ENCODE peak calls at places on chromosomes 6 and 20, in seven cellular contexts. C is small intestine; T is pancreas; Q is heart right ventricle; H is DND-41; S is skeletal muscle cell; L is CD8-positive, alpha-beta T cell. G is an unnamed sample.

GRCh38 chr6:16450285-16450684 is 211.9 kb downstream of the GMPR start:
- DNase-seq in Q (no peak), T (no peak), L (no peak), C (no peak), H (no peak), S (peak), G (no peak)

GRCh38 chr6:157433678-157434081 is 52.7 kb downstream of the ZDHHC14 start:
- DNase-seq in H (no peak), C (peak), L (no peak), S (no peak), T (no peak), Q (no peak), G (no peak)

GRCh38 chr20:18628330-18628941 is 40.6 kb downstream of the DTD1 start:
- DNase-seq in S (no peak), T (no peak), Q (no peak), L (no peak), H (peak), C (peak), G (no peak)

GRCh38 chr20:58471161-58471834 is 43.9 kb downstream of the APCDD1L start:
- DNase-seq in H (no peak), Q (peak), S (peak), T (no peak), L (no peak), C (no peak), G (no peak)

GRCh38 chr20:58137236-58137635 is 91.2 kb downstream of the ANKRD60 start:
- DNase-seq in L (no peak), H (no peak), T (no peak), S (no peak), C (no peak), Q (no peak), G (no peak)

GRCh38 chr6:57262491-57262890 is 40.4 kb upstream of the RAB23 start:
- DNase-seq in H (no peak), Q (peak), C (no peak), S (no peak), T (no peak), L (no peak), G (no peak)

GRCh38 chr20:53660078-53660909 is 66.7 kb upstream of the ZNF217 start:
- DNase-seq in Q (peak), L (no peak), T (no peak), C (peak), H (no peak), S (no peak), G (no peak)

GRCh38 chr6:154412106-154412820 is 55.7 kb upstream of the IPCEF1 start:
- DNase-seq in H (no peak), L (no peak), T (no peak), C (no peak), S (no peak), Q (no peak), G (no peak)

GRCh38 chr20:20364016-20364746 is 3.7 kb upstream of the INSM1 start:
- DNase-seq in L (no peak), S (no peak), Q (no peak), C (no peak), T (no peak), H (no peak), G (no peak)

GRCh38 chr20:24842591-24843442 is 106.3 kb upstream of the CST7 start:
- DNase-seq in C (no peak), S (no peak), L (no peak), H (no peak), T (no peak), Q (no peak), G (no peak)

GRCh38 chr6:41712651-41713103 is 22.7 kb downstream of the TFEB start:
- DNase-seq in L (no peak), H (no peak), S (no peak), T (peak), C (no peak), Q (peak), G (no peak)

GRCh38 chr6:116444575-116444974 is 16.6 kb upstream of the CALHM6 start:
- DNase-seq in Q (no peak), C (no peak), L (no peak), T (no peak), S (no peak), H (no peak), G (no peak)

GRCh38 chr6:170094686-170095272 is 196.1 kb downstream of the DLL1 start:
- DNase-seq in L (no peak), H (no peak), S (no peak), T (peak), Q (no peak), C (no peak), G (no peak)

GRCh38 chr6:33737267-33738026 is 9.3 kb downstream of the IP6K3 start:
- DNase-seq in H (no peak), Q (peak), L (no peak), T (no peak), C (no peak), S (no peak), G (no peak)

GRCh38 chr6:52539607-52540006 is 37.3 kb downstream of the TRAM2 start:
- DNase-seq in L (no peak), Q (no peak), S (no peak), C (no peak), T (no peak), H (no peak), G (no peak)

GRCh38 chr20:59525500-59526241 is 78.7 kb upstream of the PHACTR3 start:
- DNase-seq in H (no peak), C (peak), T (peak), Q (peak), S (no peak), L (no peak), G (no peak)
- H3K4me3 ChIP-seq in H (no peak), C (no peak), T (no peak), Q (no peak), S (no peak), L (no peak), G (no peak)

DNA sequence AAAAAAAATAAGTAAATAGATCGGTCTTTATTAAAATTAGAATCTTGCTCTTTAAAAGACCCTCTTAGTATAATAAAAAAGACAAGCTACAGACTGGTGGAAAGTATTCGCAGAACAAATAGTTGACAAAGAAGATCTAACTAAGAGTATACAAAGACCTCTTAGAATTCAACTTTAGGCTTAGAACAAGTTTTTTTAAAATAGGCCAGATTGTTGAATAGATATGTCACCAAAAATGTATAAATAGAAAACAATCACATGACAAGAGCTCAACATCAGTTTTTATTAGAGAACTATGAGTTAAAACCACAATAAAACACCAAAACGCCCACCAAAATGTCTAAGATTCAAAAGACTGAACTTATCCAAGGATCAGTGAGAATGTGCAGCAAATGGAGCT is 632.7 kb upstream of the PTCHD4 start:
- DNase-seq in S (no peak), H (no peak), C (no peak), T (no peak), Q (no peak), L (no peak), G (no peak)
- H3K4me3 ChIP-seq in S (no peak), H (no peak), C (no peak), T (no peak), Q (no peak), L (no peak), G (no peak)

GRCh38 chr20:32585519-32586127 is 490 bp upstream of the NOL4L start:
- DNase-seq in C (no peak), Q (no peak), L (no peak), H (no peak), S (no peak), T (no peak), G (no peak)
- H3K4me3 ChIP-seq in C (peak), Q (no peak), L (peak), H (peak), S (no peak), T (no peak), G (no peak)

DNA sequence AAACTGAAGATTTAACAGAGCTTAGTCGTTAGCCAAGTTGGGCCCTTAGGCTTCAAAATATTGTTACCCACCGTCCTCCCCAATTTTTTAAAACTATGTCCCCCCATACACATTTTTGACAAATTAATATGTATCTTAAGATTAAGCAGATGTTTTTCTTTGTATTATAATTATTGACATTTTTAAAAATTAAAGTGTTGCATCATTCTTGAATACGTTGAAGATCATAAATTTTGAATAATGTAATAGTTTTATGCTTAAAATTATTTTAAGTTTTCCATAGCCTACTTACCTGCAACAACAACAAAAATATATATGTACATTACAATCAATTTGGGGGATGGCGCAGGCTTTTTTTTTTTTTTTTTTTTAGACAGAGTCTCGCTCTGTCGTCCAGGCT is 8.2 kb upstream of the PRSS16 start:
- DNase-seq in L (no peak), S (no peak), T (no peak), C (no peak), H (no peak), Q (no peak), G (no peak)
- H3K4me3 ChIP-seq in L (no peak), S (no peak), T (no peak), C (no peak), H (no peak), Q (no peak), G (no peak)

GRCh38 chr6:15268130-15268908 is 22.4 kb downstream of the JARID2 start:
- DNase-seq in Q (no peak), S (no peak), L (no peak), H (no peak), C (no peak), T (no peak), G (no peak)

GRCh38 chr6:15267221-15267620 is 21.4 kb downstream of the JARID2 start:
- DNase-seq in L (no peak), S (no peak), Q (no peak), C (no peak), T (no peak), H (no peak), G (no peak)

GRCh38 chr6:15264902-15265761 is 19.3 kb downstream of the JARID2 start:
- DNase-seq in S (peak), C (no peak), H (no peak), T (no peak), Q (no peak), L (no peak), G (no peak)

GRCh38 chr6:15265787-15266186 is 19.9 kb downstream of the JARID2 start:
- DNase-seq in C (no peak), L (no peak), H (no peak), S (no peak), T (no peak), Q (no peak), G (no peak)

DNA sequence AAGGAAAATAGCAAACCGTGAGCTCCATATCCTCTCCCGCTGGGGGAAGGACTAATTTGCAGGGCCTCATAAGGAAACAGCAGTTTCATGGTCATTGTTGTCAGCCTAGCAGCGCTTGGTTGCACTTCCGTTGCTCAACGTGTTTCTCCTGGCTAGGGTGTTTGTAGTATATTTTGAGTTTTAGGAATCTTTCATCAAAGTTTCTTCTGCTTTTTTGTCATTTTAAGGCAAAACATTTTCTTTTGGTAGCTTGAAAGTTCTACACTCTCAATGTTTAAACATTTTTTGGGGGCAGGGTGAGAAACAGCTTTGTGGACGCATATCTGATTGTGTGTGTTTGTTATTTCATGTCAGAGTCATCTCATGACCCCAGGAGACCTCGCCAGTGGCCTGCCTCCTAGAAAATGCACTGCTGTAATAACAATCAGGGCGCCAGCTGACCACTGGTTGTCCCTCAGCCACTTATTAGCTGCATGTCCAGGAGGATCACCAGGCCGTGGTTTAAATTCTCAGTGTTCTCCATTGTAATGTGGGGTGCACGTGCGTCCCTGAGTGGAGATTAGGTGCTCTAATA is 20.6 kb downstream of the JARID2 start:
- DNase-seq in C (no peak), S (no peak), T (no peak), H (no peak), Q (no peak), L (no peak), G (no peak)
- H3K4me3 ChIP-seq in C (no peak), S (no peak), T (no peak), H (no peak), Q (no peak), L (no peak), G (no peak)

DNA sequence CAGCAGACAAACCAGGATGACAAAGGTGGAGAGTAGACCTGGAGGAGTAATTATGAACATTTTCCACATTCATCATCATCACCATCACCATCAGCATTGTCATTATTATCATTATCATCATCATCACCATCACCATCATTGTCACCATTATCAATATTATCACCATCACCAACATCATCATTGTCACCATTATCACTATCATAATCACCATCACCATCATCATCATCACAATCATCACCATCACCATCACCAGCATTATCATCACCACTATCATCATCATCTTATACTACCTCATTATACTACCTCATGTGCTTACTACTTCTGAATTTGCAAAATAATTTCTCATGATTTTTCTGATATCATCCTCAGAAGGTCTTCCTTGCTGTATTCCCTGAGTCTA is 39.3 kb downstream of the FOXA2 start:
- DNase-seq in T (no peak), H (no peak), S (no peak), L (no peak), Q (no peak), C (no peak), G (no peak)
- H3K4me3 ChIP-seq in T (no peak), H (no peak), S (no peak), L (no peak), Q (no peak), C (no peak), G (no peak)

DNA sequence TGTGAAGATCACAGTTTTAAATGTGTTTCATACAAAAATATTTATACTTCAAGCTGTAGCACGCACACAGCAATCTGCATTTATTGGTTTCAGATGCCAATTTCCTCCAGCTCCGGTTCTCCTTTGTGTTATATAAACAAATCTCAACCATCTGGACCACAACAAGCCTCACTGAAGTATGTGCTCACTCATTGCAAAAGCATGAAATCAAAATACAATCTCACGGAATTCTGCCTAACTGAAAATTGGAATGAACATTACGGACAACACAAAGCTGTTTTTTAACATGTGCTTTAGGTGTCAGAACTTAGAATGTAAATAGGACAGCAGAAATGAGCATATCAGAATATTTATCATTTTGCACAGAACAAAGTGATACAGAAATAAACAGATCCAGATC is 38.0 kb downstream of the RCAN2 start:
- DNase-seq in L (no peak), T (no peak), Q (no peak), C (no peak), S (peak), H (no peak), G (no peak)
- H3K4me3 ChIP-seq in L (no peak), T (no peak), Q (no peak), C (no peak), S (no peak), H (no peak), G (no peak)

GRCh38 chr6:38432479-38432878 is 207.2 kb downstream of the BTBD9 start:
- DNase-seq in C (no peak), T (no peak), L (no peak), H (no peak), Q (no peak), S (no peak), G (no peak)

GRCh38 chr6:38432079-38432478 is 207.7 kb downstream of the BTBD9 start:
- DNase-seq in S (no peak), Q (no peak), L (no peak), C (no peak), H (no peak), T (no peak), G (no peak)

GRCh38 chr6:38423746-38424145 is 216.0 kb downstream of the BTBD9 start:
- DNase-seq in H (no peak), Q (no peak), T (no peak), C (no peak), S (no peak), L (no peak), G (no peak)

GRCh38 chr6:38427492-38428210 is 212.1 kb downstream of the BTBD9 start:
- DNase-seq in C (no peak), T (no peak), L (no peak), H (no peak), Q (no peak), S (no peak), G (no peak)
- H3K4me3 ChIP-seq in C (no peak), T (no peak), L (no peak), H (no peak), Q (no peak), S (no peak), G (no peak)

GRCh38 chr6:134435814-134436280 is 117.9 kb upstream of the SGK1 start:
- DNase-seq in L (no peak), T (no peak), C (no peak), H (no peak), S (no peak), Q (no peak), G (no peak)
- H3K4me3 ChIP-seq in L (no peak), T (no peak), C (no peak), H (no peak), S (no peak), Q (no peak), G (no peak)